ENCODE peak calls at places on chromosome 7, in five cellular contexts. L is mesenchymal stem cell, Y is neuronal stem cell, H is H9, I is trophoblast cell. B is an unnamed sample.

GRCh38 chr7:151863386-151864079 is 13.4 kb downstream of the PRKAG2 start:
- DNase-seq in L (no peak), Y (no peak), H (peak), I (peak), B (no peak)

GRCh38 chr7:139526578-139527544 is 3.4 kb downstream of the CLEC2L start:
- DNase-seq in L (peak), Y (no peak), H (no peak), I (no peak), B (no peak)

GRCh38 chr7:113197274-113197673 is 78.9 kb upstream of the SMIM30 start:
- DNase-seq in L (no peak), Y (no peak), H (no peak), I (peak), B (no peak)

GRCh38 chr7:54880326-54880989 is 121.4 kb upstream of the SEC61G start:
- DNase-seq in L (no peak), Y (no peak), H (no peak), I (peak), B (no peak)

GRCh38 chr7:38374507-38374906 is 101.1 kb upstream of the TARP start:
- DNase-seq in L (peak), Y (no peak), H (no peak), I (peak), B (peak)

GRCh38 chr7:116290740-116291139 is 80.4 kb downstream of the TES start:
- DNase-seq in L (no peak), Y (no peak), H (peak), I (peak), B (no peak)

GRCh38 chr7:50591480-50592438 is 26.6 kb upstream of the DDC start:
- DNase-seq in L (no peak), Y (no peak), H (no peak), I (no peak), B (no peak)

GRCh38 chr7:158828343-158829020 is 827 bp downstream of the ESYT2 start:
- DNase-seq in L (no peak), Y (peak), H (peak), I (peak), B (no peak)

GRCh38 chr7:128076831-128077271 is 45.6 kb upstream of the LRRC4 start:
- DNase-seq in L (no peak), Y (no peak), H (no peak), I (no peak), B (no peak)

GRCh38 chr7:66514050-66514449 is 114.6 kb upstream of the KCTD7 start:
- DNase-seq in L (no peak), Y (no peak), H (no peak), I (no peak), B (no peak)

GRCh38 chr7:12674861-12675260 is 12.6 kb upstream of the ARL4A start:
- DNase-seq in L (peak), Y (no peak), H (peak), I (peak), B (peak)

GRCh38 chr7:128361463-128362441 is at the start of gene PRRT4:
- DNase-seq in L (peak), Y (no peak), H (no peak), I (peak), B (peak)

GRCh38 chr7:95997632-95998031 is 225.3 kb downstream of the DYNC1I1 start:
- DNase-seq in L (no peak), Y (no peak), H (no peak), I (no peak), B (no peak)

GRCh38 chr7:87935373-87935706 is 1.3 kb downstream of the ADAM22 start:
- DNase-seq in L (no peak), Y (no peak), H (no peak), I (no peak), B (no peak)

GRCh38 chr7:2624293-2624881 is 7.4 kb upstream of the TTYH3 start:
- DNase-seq in L (no peak), Y (no peak), H (no peak), I (no peak), B (no peak)

GRCh38 chr7:7562736-7563135 is 3.9 kb upstream of the MIOS start:
- DNase-seq in L (no peak), Y (no peak), H (no peak), I (no peak), B (no peak)

GRCh38 chr7:157667731-157668130 is 330.9 kb downstream of the DNAJB6 start:
- DNase-seq in L (no peak), Y (no peak), H (no peak), I (no peak), B (no peak)

GRCh38 chr7:47291461-47292051 is 290.4 kb downstream of the TNS3 start:
- DNase-seq in L (peak), Y (no peak), H (no peak), I (peak), B (no peak)

GRCh38 chr7:27839099-27839498 is 99.1 kb downstream of the TAX1BP1 start:
- DNase-seq in L (no peak), Y (no peak), H (no peak), I (no peak), B (no peak)

GRCh38 chr7:27834179-27834921 is 94.4 kb downstream of the TAX1BP1 start:
- DNase-seq in L (no peak), Y (no peak), H (no peak), I (no peak), B (no peak)

GRCh38 chr7:27840314-27840713 is 100.4 kb downstream of the TAX1BP1 start:
- DNase-seq in L (no peak), Y (no peak), H (no peak), I (no peak), B (no peak)

GRCh38 chr7:27835408-27835807 is 95.4 kb downstream of the TAX1BP1 start:
- DNase-seq in L (peak), Y (no peak), H (no peak), I (no peak), B (no peak)

GRCh38 chr7:27836525-27836924 is 96.6 kb downstream of the TAX1BP1 start:
- DNase-seq in L (no peak), Y (no peak), H (no peak), I (no peak), B (no peak)
- H2BK12ac ChIP-seq in L (no peak), Y (no peak), H (no peak), I (no peak), B (no peak)

GRCh38 chr7:26393855-26394254 is 102.2 kb downstream of the SNX10 start:
- DNase-seq in L (no peak), Y (no peak), H (no peak), I (peak), B (no peak)
- H3K4ac ChIP-seq in L (no peak), Y (no peak), H (no peak), I (no peak), B (no peak)

GRCh38 chr7:84801396-84801795 is 385.5 kb downstream of the SEMA3D start:
- DNase-seq in L (no peak), Y (no peak), H (no peak), I (no peak), B (no peak)
- H2BK12ac ChIP-seq in L (no peak), Y (no peak), H (no peak), I (no peak), B (no peak)

DNA sequence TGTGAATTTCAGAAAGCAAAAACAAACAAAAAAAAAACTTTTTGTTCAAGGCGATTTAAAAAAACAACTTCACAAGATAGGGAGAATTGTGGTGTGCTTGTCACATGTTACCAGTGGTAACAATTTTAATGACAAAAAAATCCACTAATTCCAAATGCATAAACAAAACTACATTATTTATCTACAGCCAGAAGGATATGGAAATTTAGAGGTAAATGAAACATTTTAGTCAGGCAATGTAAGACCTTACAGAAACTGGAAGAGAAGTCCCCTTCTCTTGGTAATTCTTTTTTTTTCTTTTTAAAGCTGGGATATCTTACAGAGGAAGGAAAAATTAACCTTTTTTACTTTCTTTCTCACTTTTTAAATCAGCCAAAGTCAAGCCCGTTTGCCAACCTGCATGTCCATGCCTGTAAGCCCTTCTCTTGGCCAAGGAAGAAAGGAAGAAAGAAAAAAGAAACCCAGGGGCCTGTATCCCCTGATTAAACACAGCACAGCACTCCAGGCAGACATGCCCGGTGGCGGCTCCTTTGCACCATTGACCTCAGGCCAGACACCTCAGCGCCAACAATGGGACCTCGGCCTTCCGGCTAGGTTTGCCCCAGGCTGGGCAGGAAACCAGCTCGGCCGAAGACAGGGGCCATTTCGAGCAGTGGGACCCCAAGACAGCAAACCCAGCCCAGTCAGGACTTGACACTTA is 3.0 kb downstream of the HOXA10 start:
- DNase-seq in L (peak), Y (no peak), H (peak), I (no peak), B (peak)
- H3K4ac ChIP-seq in L (peak), Y (no peak), H (no peak), I (no peak), B (no peak)

DNA sequence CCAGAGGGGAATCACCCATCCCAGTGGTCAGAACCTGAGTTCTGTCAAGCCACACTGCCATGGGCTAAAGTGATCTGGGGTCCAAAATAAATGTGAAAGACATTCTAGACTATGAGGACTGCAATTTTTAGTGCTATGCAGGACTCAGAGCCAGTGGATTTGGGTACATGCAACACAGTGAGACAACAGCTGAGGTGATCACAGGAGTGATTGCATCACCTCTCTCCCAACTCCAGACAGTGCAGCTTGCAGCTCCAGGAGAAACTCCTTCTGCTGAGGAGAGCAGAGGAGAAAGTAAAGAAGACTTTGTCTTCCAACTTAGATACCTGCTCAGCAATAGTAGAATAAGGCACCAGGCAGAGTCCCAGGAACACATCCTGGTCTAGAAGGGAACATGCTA is 682.0 kb upstream of the POT1 start:
- DNase-seq in L (no peak), Y (no peak), H (no peak), I (no peak), B (no peak)
- H2BK12ac ChIP-seq in L (no peak), Y (no peak), H (no peak), I (no peak), B (no peak)

DNA sequence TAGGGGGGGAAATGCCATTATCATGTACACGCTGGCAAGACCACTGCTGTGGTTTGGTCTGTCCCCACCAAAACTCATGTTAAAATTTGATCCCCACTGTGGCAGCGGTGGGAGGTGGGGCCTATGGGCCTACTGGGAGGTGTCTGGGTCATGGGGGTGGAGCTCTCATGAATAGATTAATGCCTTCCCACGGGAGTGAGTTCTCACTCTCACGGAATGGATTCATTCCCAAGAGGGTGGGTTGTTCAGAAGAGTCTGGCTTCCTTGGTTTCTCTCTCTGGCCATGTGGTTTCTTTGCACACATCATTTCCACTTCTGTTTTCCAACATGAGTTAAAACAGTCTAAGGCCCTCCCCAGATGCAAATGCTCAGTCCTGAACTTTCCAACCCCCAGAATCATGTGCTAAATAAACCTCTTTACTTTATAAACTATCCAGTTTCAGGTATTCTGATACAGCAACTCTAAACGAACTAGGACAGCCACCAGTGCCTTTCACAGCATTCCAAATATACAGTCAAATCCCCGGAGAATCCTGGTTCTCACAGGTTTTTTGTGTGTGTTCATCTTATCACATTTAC is 44.3 kb downstream of the SMURF1 start:
- DNase-seq in L (peak), Y (no peak), H (no peak), I (peak), B (no peak)
- H3K4ac ChIP-seq in L (no peak), Y (no peak), H (no peak), I (peak), B (no peak)

GRCh38 chr7:5217851-5218331 is 27.9 kb downstream of the WIPI2 start:
- DNase-seq in L (no peak), Y (no peak), H (no peak), I (no peak), B (no peak)
- H2BK12ac ChIP-seq in L (no peak), Y (no peak), H (no peak), I (no peak), B (no peak)

GRCh38 chr7:110591341-110591740 is 499.6 kb upstream of the LRRN3 start:
- DNase-seq in L (peak), Y (no peak), H (no peak), I (no peak), B (no peak)
- H3K4ac ChIP-seq in L (no peak), Y (no peak), H (no peak), I (no peak), B (no peak)

GRCh38 chr7:110620336-110620735 is 470.6 kb upstream of the LRRN3 start:
- DNase-seq in L (no peak), Y (no peak), H (no peak), I (no peak), B (no peak)

GRCh38 chr7:110623436-110623835 is 467.5 kb upstream of the LRRN3 start:
- DNase-seq in L (no peak), Y (no peak), H (no peak), I (no peak), B (no peak)

GRCh38 chr7:110621289-110621688 is 469.6 kb upstream of the LRRN3 start:
- DNase-seq in L (no peak), Y (no peak), H (no peak), I (no peak), B (no peak)
- H2BK12ac ChIP-seq in L (no peak), Y (no peak), H (no peak), I (no peak), B (no peak)